ENCODE peak calls at places on chromosomes 7 and 10, in five cellular contexts. U is GM23338, X is PC-9, Q is prostate gland, K is tibial artery. A is an unnamed sample.

GRCh38 chr10:116611153-116611545 is 9.6 kb upstream of the PNLIPRP2 start:
- DNase-seq in U (no peak), X (no peak), Q (no peak), K (no peak), A (no peak)

GRCh38 chr7:152196391-152196790 is 170.9 kb downstream of the GALNT11 start:
- DNase-seq in U (no peak), X (no peak), Q (no peak), K (no peak), A (no peak)

GRCh38 chr7:81114682-81115081 is 195.8 kb upstream of the SEMA3C start:
- DNase-seq in U (no peak), X (no peak), Q (no peak), K (no peak), A (no peak)

GRCh38 chr10:103798511-103798910 is 56.9 kb downstream of the SH3PXD2A start:
- DNase-seq in U (no peak), X (no peak), Q (no peak), K (no peak), A (no peak)

GRCh38 chr10:131576341-131577177 is 265.0 kb upstream of the TCERG1L start:
- DNase-seq in U (no peak), X (no peak), Q (no peak), K (peak; percentile 35), A (peak; percentile 60)

GRCh38 chr7:110541962-110542361 is 549.0 kb upstream of the LRRN3 start:
- DNase-seq in U (no peak), X (no peak), Q (no peak), K (no peak), A (no peak)

GRCh38 chr7:23431596-23432284 is 38.6 kb downstream of the IGF2BP3 start:
- DNase-seq in U (peak; percentile 55), X (no peak), Q (no peak), K (no peak), A (no peak)

GRCh38 chr10:79502561-79503309 is 9.6 kb upstream of the EIF5AL1 start:
- DNase-seq in U (peak; percentile 79), X (peak; percentile 71), Q (no peak), K (peak; percentile 58), A (no peak)

GRCh38 chr10:35705671-35706070 is 63.6 kb upstream of the FZD8 start:
- DNase-seq in U (no peak), X (no peak), Q (no peak), K (no peak), A (no peak)

GRCh38 chr10:8044908-8045727 is 9.4 kb upstream of the GATA3 start:
- DNase-seq in U (peak; percentile 82), X (peak; percentile 55), Q (no peak), K (no peak), A (no peak)

GRCh38 chr7:26143298-26144044 is 8.5 kb upstream of the NFE2L3 start:
- DNase-seq in U (no peak), X (peak; percentile 34), Q (no peak), K (no peak), A (no peak)

GRCh38 chr7:138243430-138243829 is 167.2 kb downstream of the AKR1D1 start:
- DNase-seq in U (peak; percentile 98), X (no peak), Q (no peak), K (no peak), A (no peak)
- TF ChIP-seq CTCF in U (no peak), X (no peak), Q (no peak), K (no peak), A (no peak)

GRCh38 chr10:113822174-113822573 is 31.7 kb downstream of the DCLRE1A start:
- DNase-seq in U (no peak), X (no peak), Q (no peak), K (no peak), A (no peak)

GRCh38 chr10:113819989-113820388 is 33.9 kb downstream of the DCLRE1A start:
- DNase-seq in U (no peak), X (no peak), Q (no peak), K (no peak), A (no peak)

GRCh38 chr10:113825791-113826190 is 28.1 kb downstream of the DCLRE1A start:
- DNase-seq in U (no peak), X (no peak), Q (no peak), K (no peak), A (no peak)

DNA sequence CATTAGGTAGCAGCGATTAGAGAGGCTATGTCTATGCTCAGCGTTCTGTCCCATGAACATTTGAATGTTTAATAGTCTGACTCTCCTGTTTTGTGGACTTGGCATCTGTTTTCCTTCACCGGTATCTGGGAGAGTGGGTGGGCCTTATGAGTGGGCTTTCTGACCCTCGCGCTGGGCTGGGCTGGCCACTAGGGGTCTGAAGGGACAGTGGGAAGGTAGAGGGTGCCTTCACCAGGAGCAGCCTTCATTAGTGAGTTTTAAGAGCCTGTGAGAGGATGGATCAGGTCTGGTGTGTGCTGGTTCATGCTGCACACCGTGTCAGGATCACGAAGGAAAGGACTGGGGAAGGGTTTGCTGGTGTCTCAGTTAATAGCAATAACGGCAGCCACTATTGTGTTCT is 33.4 kb downstream of the DCLRE1A start:
- DNase-seq in U (peak; percentile 51), X (no peak), Q (no peak), K (no peak), A (no peak)
- TF ChIP-seq CTCF in U (peak; percentile 65), X (no peak), Q (no peak), K (no peak), A (peak; percentile 65)

GRCh38 chr7:115122388-115122787 is 200.5 kb downstream of the MDFIC start:
- DNase-seq in U (no peak), X (no peak), Q (no peak), K (no peak), A (no peak)
- TF ChIP-seq CTCF in U (no peak), X (no peak), Q (no peak), K (no peak), A (no peak)

GRCh38 chr7:101177644-101178043 is 2.4 kb downstream of the NAT16 start:
- DNase-seq in U (no peak), X (no peak), Q (no peak), K (no peak), A (no peak)

GRCh38 chr7:101179117-101179779 is 845 bp downstream of the NAT16 start:
- DNase-seq in U (peak; percentile 78), X (no peak), Q (no peak), K (no peak), A (no peak)

GRCh38 chr7:101185258-101185839 is 5.3 kb upstream of the NAT16 start:
- DNase-seq in U (no peak), X (no peak), Q (no peak), K (no peak), A (no peak)

GRCh38 chr7:101175664-101176063 is 4.4 kb downstream of the NAT16 start:
- DNase-seq in U (no peak), X (no peak), Q (no peak), K (no peak), A (no peak)

GRCh38 chr7:101179780-101180755 is at the start of gene NAT16:
- DNase-seq in U (peak; percentile 69), X (no peak), Q (no peak), K (no peak), A (no peak)
- TF ChIP-seq CTCF in U (no peak), X (no peak), Q (no peak), K (no peak), A (no peak)

DNA sequence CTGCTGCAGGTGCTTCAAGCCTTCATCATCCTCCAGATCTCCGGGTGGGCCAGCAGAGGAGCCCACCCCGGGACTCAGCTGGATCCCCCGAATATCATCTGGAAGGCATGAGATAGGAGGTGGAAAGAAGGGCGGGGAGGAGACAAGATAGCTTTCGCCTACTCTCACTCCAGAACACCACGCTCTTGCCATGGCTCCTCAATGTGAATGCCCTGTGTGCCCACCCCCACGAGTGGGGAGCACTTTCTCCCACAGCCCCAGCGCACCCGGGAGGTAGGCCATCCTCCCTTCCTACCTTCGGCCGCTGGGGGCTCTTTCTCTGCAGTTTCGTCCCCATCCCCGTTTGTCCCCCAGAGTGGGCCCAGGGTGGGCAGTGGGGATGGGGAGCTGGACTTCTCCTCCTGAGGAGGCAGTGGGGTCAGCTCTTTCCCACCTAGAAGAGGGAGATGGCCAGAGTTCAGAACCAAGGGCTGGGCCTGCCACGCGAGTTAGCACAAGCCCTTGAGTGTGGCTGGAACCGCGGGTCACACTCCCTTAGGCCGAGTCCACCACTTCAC is 8.9 kb downstream of the GIGYF1 start:
- DNase-seq in U (no peak), X (no peak), Q (no peak), K (no peak), A (no peak)
- TF ChIP-seq CTCF in U (no peak), X (no peak), Q (no peak), K (no peak), A (no peak)

DNA sequence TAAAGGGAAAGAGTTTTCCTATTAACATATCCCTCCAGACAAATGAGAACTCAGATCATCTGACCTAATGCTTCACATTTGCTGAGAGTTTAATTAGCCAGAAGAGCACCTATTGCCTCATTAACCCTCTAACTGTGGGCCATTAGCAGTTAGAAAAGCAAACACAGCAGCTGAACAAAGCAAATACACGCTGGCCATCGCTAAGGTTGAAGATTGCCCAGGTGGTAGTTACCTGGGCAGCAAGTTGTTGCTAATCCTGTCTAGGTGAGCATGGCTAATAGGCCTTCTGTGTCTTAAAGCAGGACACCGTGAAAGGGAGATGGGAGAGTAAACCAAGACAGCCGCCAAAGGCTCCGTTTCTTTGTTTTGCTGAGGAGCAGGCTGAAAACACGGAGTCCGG is 49.9 kb upstream of the UCN3 start:
- DNase-seq in U (no peak), X (no peak), Q (no peak), K (no peak), A (no peak)
- TF ChIP-seq CTCF in U (no peak), X (no peak), Q (no peak), K (no peak), A (no peak)

A was measured in type B pancreatic cell.